ENCODE peak calls at places on chromosomes 13 and 19, in eight cellular contexts. F is psoas muscle, T is mucosa of descending colon, S is upper lobe of right lung, O is right lobe of liver, W is pancreas, I is left ventricle myocardium inferior, J is osteoblast. P is an unnamed sample. For H3K36me3 and H3K9me3, the result is how much of the 10 kb centered on the place peaks cover.

GRCh38 chr19:27770095-27770494 is 1442.9 kb downstream of the UQCRFS1 start:
- DNase-seq in W (no peak), O (no peak), J (no peak), S (no peak), T (no peak), F (no peak), I (no peak), P (no peak)

GRCh38 chr13:51488212-51488611 is 35.4 kb upstream of the INTS6 start:
- DNase-seq in T (no peak), O (no peak), S (no peak), J (no peak), I (no peak), F (no peak), W (no peak), P (no peak)

GRCh38 chr13:44312898-44313551 is 60.6 kb upstream of the SERP2 start:
- DNase-seq in W (no peak), T (no peak), J (peak), O (no peak), S (no peak), I (no peak), F (no peak), P (no peak)

GRCh38 chr13:20182231-20182846 is 10.4 kb downstream of the GJB2 start:
- DNase-seq in S (no peak), I (no peak), W (peak), J (peak), F (no peak), O (no peak), T (no peak), P (peak)

GRCh38 chr19:15379996-15380647 is 535 bp upstream of the AKAP8 start:
- DNase-seq in F (peak), T (peak), I (peak), J (peak), S (no peak), W (peak), O (no peak), P (peak)

GRCh38 chr19:33205531-33206260 is 11.6 kb downstream of the LRP3 start:
- DNase-seq in T (no peak), I (no peak), F (peak), W (no peak), S (no peak), O (no peak), J (peak), P (no peak)

GRCh38 chr13:113862191-113862765 is 1.6 kb downstream of the GAS6 start:
- DNase-seq in S (no peak), J (peak), I (no peak), O (no peak), W (no peak), T (peak), F (peak), P (no peak)

GRCh38 chr13:111021270-111021669 is 93.8 kb upstream of the ARHGEF7 start:
- DNase-seq in J (no peak), W (no peak), O (no peak), I (no peak), T (no peak), F (no peak), S (no peak), P (no peak)

GRCh38 chr19:47438793-47439220 is 19.5 kb upstream of the MEIS3 start:
- DNase-seq in F (no peak), W (no peak), S (no peak), O (no peak), T (no peak), J (peak), I (no peak), P (no peak)

GRCh38 chr13:45055198-45055901 is 65.0 kb upstream of the GTF2F2 start:
- DNase-seq in S (no peak), T (no peak), O (no peak), I (no peak), J (peak), F (no peak), W (no peak), P (no peak)

GRCh38 chr13:66809496-66809895 is 420.6 kb downstream of the PCDH9 start:
- DNase-seq in S (no peak), F (no peak), T (no peak), I (no peak), W (no peak), J (no peak), O (no peak), P (no peak)

GRCh38 chr13:23899555-23899954 is 2.3 kb upstream of the C1QTNF9B start:
- DNase-seq in W (no peak), S (no peak), J (peak), T (no peak), I (no peak), F (no peak), O (no peak), P (peak)

GRCh38 chr13:111251646-111252448 is 68.6 kb upstream of the TEX29 start:
- DNase-seq in O (no peak), F (no peak), T (no peak), S (no peak), W (no peak), J (no peak), I (no peak), P (no peak)

GRCh38 chr19:12766051-12766521 is 9.3 kb downstream of the HOOK2 start:
- DNase-seq in S (peak), F (peak), W (peak), I (peak), J (peak), T (peak), O (peak), P (peak)

GRCh38 chr19:18842166-18842565 is 10.4 kb downstream of the UPF1 start:
- DNase-seq in I (no peak), F (no peak), W (no peak), J (no peak), S (no peak), O (no peak), T (no peak), P (no peak)

GRCh38 chr13:34031629-34032028 is 213.7 kb downstream of the RFC3 start:
- DNase-seq in S (no peak), I (no peak), T (no peak), J (no peak), W (no peak), F (no peak), O (no peak), P (no peak)

GRCh38 chr13:40123962-40124647 is 468.6 kb downstream of the COG6 start:
- DNase-seq in W (no peak), I (no peak), O (no peak), S (no peak), T (no peak), J (no peak), F (no peak), P (no peak)

GRCh38 chr19:51690359-51691121 is 2.6 kb upstream of the SPACA6 start:
- DNase-seq in S (peak), W (peak), I (peak), F (peak), O (peak), T (peak), J (peak), P (peak)

GRCh38 chr19:4567584-4568071 is 8.1 kb upstream of the SEMA6B start:
- DNase-seq in I (peak), S (peak), J (peak), T (peak), O (peak), F (peak), W (no peak), P (peak)

GRCh38 chr13:48828962-48829405 is 146.7 kb upstream of the FNDC3A start:
- DNase-seq in F (no peak), S (no peak), O (no peak), I (no peak), J (no peak), W (no peak), T (no peak), P (no peak)

GRCh38 chr19:47143322-47144073 is 12.9 kb downstream of the SAE1 start:
- DNase-seq in J (no peak), T (no peak), W (no peak), I (no peak), O (no peak), F (no peak), S (no peak), P (no peak)

GRCh38 chr13:99265823-99266426 is 7.7 kb upstream of the GPR18 start:
- DNase-seq in O (no peak), F (no peak), S (no peak), I (no peak), T (no peak), J (peak), W (no peak), P (peak)

GRCh38 chr19:34173145-34173956 is 1.0 kb downstream of the LSM14A start:
- DNase-seq in S (no peak), I (no peak), J (peak), W (peak), T (peak), O (peak), F (peak), P (peak)

GRCh38 chr19:10478903-10479384 is 24.2 kb downstream of the KEAP1 start:
- DNase-seq in O (peak), T (peak), W (peak), I (peak), F (peak), J (peak), S (peak), P (peak)

GRCh38 chr19:44202974-44203373 is 9.4 kb upstream of the ZNF227 start:
- DNase-seq in F (no peak), S (no peak), T (no peak), J (no peak), O (no peak), I (no peak), W (no peak), P (no peak)

GRCh38 chr13:26964278-26965057 is 203.9 kb upstream of the GPR12 start:
- DNase-seq in W (peak), T (no peak), J (peak), S (no peak), I (no peak), F (no peak), O (peak), P (no peak)

GRCh38 chr19:18771328-18772242 is 19.5 kb downstream of the COMP start:
- DNase-seq in W (no peak), J (peak), O (no peak), F (no peak), S (no peak), I (no peak), T (no peak), P (no peak)

DNA sequence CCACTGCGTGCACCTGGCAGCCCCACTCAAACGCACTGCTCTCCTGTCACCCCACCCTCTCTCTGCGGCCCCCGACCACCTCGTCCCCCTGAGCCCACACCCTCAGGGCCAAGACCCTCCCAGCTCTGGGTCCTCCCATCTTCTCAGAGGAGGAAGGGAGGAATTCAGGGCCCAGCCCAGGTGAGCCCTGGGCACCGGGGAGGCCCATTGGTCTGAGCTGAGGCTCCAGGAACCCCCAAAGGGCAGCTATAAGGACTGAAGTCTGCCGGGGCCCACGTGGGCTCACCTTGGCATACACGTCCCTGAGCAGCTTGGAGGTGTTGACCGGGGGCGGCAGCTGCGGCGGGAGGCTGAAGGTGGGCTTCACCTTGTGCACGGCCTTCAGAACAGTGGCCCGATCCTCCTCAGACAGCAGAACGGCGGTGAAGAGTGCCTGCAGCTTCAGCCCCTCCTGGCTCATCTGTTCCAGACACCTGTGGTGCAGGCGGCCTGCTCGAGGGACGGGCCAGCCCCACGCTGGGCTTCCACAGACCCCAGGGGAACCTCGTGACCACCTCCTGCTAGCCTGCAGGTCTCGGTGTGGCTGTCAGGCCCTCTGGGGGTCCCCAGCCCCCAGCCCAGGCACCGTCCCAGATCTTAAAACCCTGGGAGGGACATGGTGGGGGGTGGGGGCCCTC is 8.8 kb downstream of the POLRMT start:
- DNase-seq in T (no peak), W (no peak), J (no peak), I (no peak), O (no peak), S (no peak), F (no peak), P (no peak)
- H3K36me3 ChIP-seq in T (under half), W (under half), J (under half), I (half or more), O (under half), S (half or more), F (half or more), P (under half)

DNA sequence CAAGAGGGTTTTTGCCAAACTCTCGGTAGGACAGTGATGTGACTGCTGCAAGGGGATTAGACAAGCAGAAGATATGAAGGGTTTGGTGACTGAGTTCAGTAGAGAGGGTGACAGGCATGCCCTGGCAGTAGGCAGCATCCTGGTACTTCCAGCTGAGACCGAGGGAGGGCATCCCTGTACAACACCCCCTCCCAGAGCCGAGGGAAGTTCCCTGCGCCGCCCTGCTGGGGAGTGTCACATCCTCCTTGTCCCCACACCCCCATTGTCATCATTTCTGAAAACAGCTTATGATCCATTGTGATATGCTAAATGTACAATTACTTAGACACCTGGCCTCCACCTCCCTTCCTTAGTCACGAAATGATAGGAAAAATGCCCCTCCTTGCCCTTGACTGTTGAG is 14.6 kb downstream of the ZNF544 start:
- DNase-seq in O (no peak), F (no peak), J (peak), I (no peak), T (no peak), W (no peak), S (no peak), P (no peak)
- H3K9me3 ChIP-seq in O (under half), F (half or more), J (under half), I (half or more), T (half or more), W (under half), S (half or more), P (half or more)

DNA sequence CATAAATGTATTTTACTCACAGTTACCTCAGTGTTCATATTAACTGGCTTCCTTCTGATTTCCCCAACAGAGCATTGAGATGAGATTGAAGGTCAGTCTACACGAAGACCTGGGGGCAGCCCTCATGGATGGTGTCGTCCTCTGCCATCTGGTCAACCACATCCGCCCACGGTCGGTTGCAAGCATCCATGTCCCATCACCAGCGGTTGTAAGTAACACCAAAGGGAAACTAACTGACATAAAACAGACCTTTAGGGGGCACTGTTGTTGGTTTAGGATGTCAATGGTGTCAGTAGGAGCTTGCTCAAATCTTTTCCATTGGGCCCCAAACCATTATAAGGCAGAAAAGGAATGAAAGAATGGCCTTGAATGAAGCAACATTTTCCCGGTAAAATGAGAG is 68.2 kb downstream of the ESD start:
- DNase-seq in O (no peak), I (no peak), T (no peak), J (peak), W (no peak), F (no peak), S (no peak), P (peak)
- H3K36me3 ChIP-seq in O (under half), I (half or more), T (under half), J (under half), W (under half), F (half or more), S (half or more), P (half or more)

DNA sequence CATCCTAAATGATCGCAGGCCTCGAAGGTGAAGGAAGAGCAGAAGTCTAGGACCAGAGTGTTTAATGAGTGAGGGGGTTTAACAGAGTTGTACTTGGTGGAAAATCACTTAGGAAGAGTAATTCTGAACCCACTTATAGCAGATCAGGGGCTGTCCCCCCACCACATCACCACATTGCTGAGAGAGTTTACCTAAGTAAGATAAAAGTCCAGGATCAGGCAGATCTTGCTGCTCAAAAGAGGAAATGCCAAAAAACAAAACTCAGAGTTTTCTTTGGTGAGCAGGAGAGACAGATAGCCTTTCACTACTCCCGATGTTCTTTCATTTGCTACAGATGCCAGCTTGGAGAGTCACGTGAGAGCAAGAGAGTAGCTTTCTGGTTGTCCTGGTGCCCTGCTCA is 15.4 kb downstream of the ZNF317 start:
- DNase-seq in J (peak), O (no peak), W (no peak), F (no peak), S (no peak), T (no peak), I (no peak), P (no peak)
- H3K9me3 ChIP-seq in J (under half), O (under half), W (under half), F (under half), S (under half), T (half or more), I (half or more), P (half or more)

GRCh38 chr19:35729763-35730162 is 12.0 kb downstream of the KMT2B start:
- DNase-seq in I (no peak), T (no peak), J (peak), S (no peak), W (no peak), O (peak), F (peak), P (no peak)

GRCh38 chr19:35727053-35727955 is 9.5 kb downstream of the KMT2B start:
- DNase-seq in T (no peak), O (peak), S (no peak), F (no peak), J (peak), I (no peak), W (no peak), P (no peak)

GRCh38 chr19:35730326-35730725 is 11.9 kb downstream of the IGFLR1 start:
- DNase-seq in J (peak), O (no peak), F (peak), S (no peak), I (no peak), T (no peak), W (no peak), P (no peak)

GRCh38 chr19:35727956-35728706 is 10.3 kb downstream of the KMT2B start:
- DNase-seq in F (no peak), I (no peak), W (no peak), T (no peak), J (peak), O (no peak), S (peak), P (no peak)

GRCh38 chr19:35729021-35729420 is 11.2 kb downstream of the KMT2B start:
- DNase-seq in I (no peak), F (peak), T (no peak), O (no peak), J (peak), W (no peak), S (peak), P (no peak)
- H3K36me3 ChIP-seq in I (half or more), F (half or more), T (under half), O (half or more), J (half or more), W (half or more), S (half or more), P (half or more)

GRCh38 chr19:29255912-29256311 is 43.0 kb upstream of the UQCRFS1 start:
- DNase-seq in I (no peak), W (no peak), O (no peak), F (no peak), J (no peak), T (no peak), S (no peak), P (no peak)

GRCh38 chr19:29255006-29255405 is 42.1 kb upstream of the UQCRFS1 start:
- DNase-seq in T (no peak), J (no peak), O (no peak), F (no peak), W (no peak), S (no peak), I (no peak), P (no peak)

GRCh38 chr19:29259153-29259552 is 46.2 kb upstream of the UQCRFS1 start:
- DNase-seq in T (no peak), F (no peak), W (no peak), J (no peak), S (no peak), O (no peak), I (no peak), P (peak)

GRCh38 chr19:29259867-29260281 is 46.9 kb upstream of the UQCRFS1 start:
- DNase-seq in F (no peak), S (no peak), W (no peak), J (no peak), T (no peak), I (no peak), O (no peak), P (no peak)

GRCh38 chr19:29256516-29256915 is 43.6 kb upstream of the UQCRFS1 start:
- DNase-seq in F (no peak), S (peak), O (no peak), W (no peak), T (no peak), J (no peak), I (no peak), P (no peak)
- H3K9me3 ChIP-seq in F (under half), S (under half), O (under half), W (under half), T (under half), J (under half), I (under half), P (under half)

DNA sequence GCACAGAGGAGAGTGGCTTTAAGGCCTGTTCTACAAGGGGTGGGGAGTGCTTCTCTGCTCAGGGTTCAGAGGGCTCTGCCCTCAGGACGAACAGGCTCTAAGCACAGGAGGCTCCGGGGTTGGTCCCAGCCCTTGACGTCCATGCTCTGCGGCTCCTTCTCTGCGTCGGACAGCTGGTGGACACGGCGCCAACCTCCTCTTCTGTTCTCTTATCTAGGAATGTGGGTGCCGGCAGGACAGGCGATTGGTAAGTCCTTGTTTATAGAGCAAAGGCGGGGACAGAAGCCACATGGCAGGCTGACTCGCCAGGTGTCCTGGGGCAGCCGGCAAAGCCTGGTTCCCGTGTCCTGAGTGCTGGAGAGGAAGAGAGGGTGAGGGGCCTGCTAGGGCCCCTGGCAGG is 8.4 kb upstream of the RPS15 start:
- DNase-seq in O (no peak), F (no peak), S (no peak), T (no peak), J (peak), I (peak), W (no peak), P (no peak)
- H3K36me3 ChIP-seq in O (under half), F (half or more), S (half or more), T (under half), J (half or more), I (half or more), W (under half), P (half or more)

GRCh38 chr19:37007587-37008220 is 70.5 kb upstream of the ZNF420 start:
- DNase-seq in F (peak), J (no peak), O (peak), I (peak), T (peak), W (peak), S (peak), P (no peak)

GRCh38 chr19:37014456-37014855 is 63.8 kb upstream of the ZNF420 start:
- DNase-seq in O (no peak), I (no peak), W (no peak), S (no peak), J (no peak), T (no peak), F (no peak), P (no peak)

GRCh38 chr19:37009871-37010270 is 68.4 kb upstream of the ZNF420 start:
- DNase-seq in S (no peak), O (no peak), F (no peak), J (no peak), W (no peak), T (no peak), I (no peak), P (no peak)

GRCh38 chr19:37012093-37012745 is 66.0 kb upstream of the ZNF420 start:
- DNase-seq in J (no peak), O (no peak), T (no peak), F (no peak), W (no peak), I (no peak), S (no peak), P (no peak)
- H3K9me3 ChIP-seq in J (under half), O (under half), T (half or more), F (under half), W (under half), I (half or more), S (under half), P (half or more)

GRCh38 chr19:29610574-29611271 is 4.6 kb downstream of the POP4 start:
- DNase-seq in W (peak), T (peak), J (peak), S (peak), I (peak), O (peak), F (peak), P (peak)
- H3K36me3 ChIP-seq in W (under half), T (under half), J (half or more), S (half or more), I (half or more), O (under half), F (half or more), P (half or more)

P was measured in CD4-positive, CD25-positive, alpha-beta regulatory T cell.